ENCODE peak calls at places on chromosomes 5 and 9, in nine cellular contexts. F is hypothalamus; D is activated T-cell treated with anti-CD3 and anti-CD28 coated beads, Interleukin-2, amount 50 U/mL, for 48 hours; A is tibial nerve; Q is foreskin melanocyte; E is HTR-8/SVneo; H is upper lobe of left lung; B is colonic mucosa; R is NCI-H510A. U is an unnamed sample.

GRCh38 chr5:93642526-93642925 is 59.5 kb downstream of the NR2F1 start:
- DNase-seq in F (no peak), D (no peak), A (no peak), Q (no peak), E (no peak), H (no peak), B (no peak), R (no peak), U (no peak)

GRCh38 chr9:128121466-128121810 is 6.1 kb downstream of the PTGES2 start:
- DNase-seq in F (no peak), D (no peak), A (no peak), Q (no peak), E (no peak), H (no peak), B (no peak), R (no peak), U (no peak)

GRCh38 chr9:94622087-94622486 is 17.2 kb downstream of the FBP1 start:
- DNase-seq in F (no peak), D (no peak), A (no peak), Q (no peak), E (no peak), H (no peak), B (no peak), R (no peak), U (no peak)

GRCh38 chr5:150022681-150023080 is 22.1 kb downstream of the HMGXB3 start:
- DNase-seq in F (no peak), D (no peak), A (no peak), Q (no peak), E (no peak), H (no peak), B (no peak), R (no peak), U (no peak)

GRCh38 chr5:68071731-68072130 is 143.8 kb upstream of the PIK3R1 start:
- DNase-seq in F (no peak), D (no peak), A (no peak), Q (no peak), E (no peak), H (no peak), B (no peak), R (no peak), U (no peak)

GRCh38 chr9:82598254-82599039 is 464.5 kb downstream of the RASEF start:
- DNase-seq in F (no peak), D (no peak), A (no peak), Q (no peak), E (no peak), H (no peak), B (no peak), R (no peak), U (no peak)

GRCh38 chr9:108636023-108636422 is 219.8 kb downstream of the ACTL7B start:
- DNase-seq in F (no peak), D (no peak), A (no peak), Q (peak), E (no peak), H (no peak), B (no peak), R (no peak), U (no peak)

GRCh38 chr9:121671612-121672155 is 20.2 kb downstream of the DAB2IP start:
- DNase-seq in F (no peak), D (no peak), A (no peak), Q (no peak), E (no peak), H (no peak), B (no peak), R (no peak), U (no peak)

GRCh38 chr5:175471628-175472027 is 6.7 kb upstream of the SFXN1 start:
- DNase-seq in F (no peak), D (peak), A (no peak), Q (no peak), E (no peak), H (no peak), B (no peak), R (no peak), U (no peak)

GRCh38 chr9:137721899-137722298 is 103.1 kb downstream of the EHMT1 start:
- DNase-seq in F (no peak), D (no peak), A (no peak), Q (no peak), E (no peak), H (no peak), B (no peak), R (no peak), U (no peak)

GRCh38 chr5:144002866-144003265 is 167.6 kb downstream of the YIPF5 start:
- DNase-seq in F (no peak), D (no peak), A (no peak), Q (no peak), E (no peak), H (no peak), B (no peak), R (no peak), U (no peak)

GRCh38 chr5:143495823-143496275 is 92.4 kb upstream of the NR3C1 start:
- DNase-seq in F (no peak), D (no peak), A (no peak), Q (no peak), E (no peak), H (no peak), B (no peak), R (no peak), U (no peak)

GRCh38 chr5:141992349-141992963 is 20.4 kb downstream of the GNPDA1 start:
- DNase-seq in F (no peak), D (peak), A (peak), Q (no peak), E (peak), H (peak), B (peak), R (no peak), U (no peak)

GRCh38 chr5:62138607-62139006 is 167.4 kb upstream of the KIF2A start:
- DNase-seq in F (no peak), D (no peak), A (no peak), Q (no peak), E (no peak), H (no peak), B (no peak), R (no peak), U (no peak)

GRCh38 chr5:148911386-148911785 is 85.0 kb downstream of the ADRB2 start:
- DNase-seq in F (no peak), D (no peak), A (no peak), Q (no peak), E (no peak), H (no peak), B (no peak), R (no peak), U (no peak)

GRCh38 chr9:136028760-136029470 is 66.2 kb downstream of the NACC2 start:
- DNase-seq in F (no peak), D (no peak), A (no peak), Q (no peak), E (no peak), H (peak), B (no peak), R (no peak), U (no peak)

GRCh38 chr9:71694332-71694731 is 74.0 kb downstream of the CEMIP2 start:
- DNase-seq in F (no peak), D (no peak), A (no peak), Q (no peak), E (no peak), H (no peak), B (no peak), R (no peak), U (no peak)

GRCh38 chr9:31304576-31304975 is 1079.9 kb upstream of the ACO1 start:
- DNase-seq in F (no peak), D (no peak), A (no peak), Q (no peak), E (peak), H (no peak), B (no peak), R (no peak), U (no peak)

GRCh38 chr5:136006164-136006563 is 22.6 kb upstream of the TGFBI start:
- DNase-seq in F (no peak), D (no peak), A (no peak), Q (no peak), E (no peak), H (no peak), B (peak), R (no peak), U (no peak)

GRCh38 chr5:72452515-72453259 is 54.5 kb downstream of the ZNF366 start:
- DNase-seq in F (no peak), D (no peak), A (peak), Q (peak), E (peak), H (peak), B (peak), R (no peak), U (no peak)

GRCh38 chr9:93857528-93857927 is 97.6 kb downstream of the BARX1 start:
- DNase-seq in F (no peak), D (no peak), A (no peak), Q (no peak), E (no peak), H (no peak), B (no peak), R (no peak), U (no peak)

GRCh38 chr5:88203977-88204735 is 64.5 kb downstream of the TMEM161B start:
- DNase-seq in F (no peak), D (peak), A (no peak), Q (no peak), E (no peak), H (no peak), B (no peak), R (no peak), U (no peak)

GRCh38 chr9:3246231-3246630 is 279.6 kb downstream of the RFX3 start:
- DNase-seq in F (no peak), D (no peak), A (no peak), Q (no peak), E (no peak), H (no peak), B (no peak), R (no peak), U (no peak)

GRCh38 chr5:178100774-178101173 is 12.6 kb upstream of the N4BP3 start:
- DNase-seq in F (no peak), D (no peak), A (no peak), Q (no peak), E (no peak), H (no peak), B (no peak), R (no peak), U (no peak)

GRCh38 chr9:15271403-15271802 is 35.6 kb downstream of the TTC39B start:
- DNase-seq in F (no peak), D (peak), A (no peak), Q (no peak), E (no peak), H (no peak), B (no peak), R (no peak), U (no peak)

GRCh38 chr5:75716715-75717081 is 539 bp downstream of the POC5 start:
- DNase-seq in F (no peak), D (no peak), A (no peak), Q (no peak), E (peak), H (no peak), B (peak), R (no peak), U (no peak)

GRCh38 chr5:1687301-1687970 is 112.2 kb downstream of the MRPL36 start:
- DNase-seq in F (no peak), D (no peak), A (no peak), Q (no peak), E (no peak), H (no peak), B (no peak), R (no peak), U (no peak)

GRCh38 chr5:138711816-138712215 is 41.4 kb upstream of the CTNNA1 start:
- DNase-seq in F (no peak), D (no peak), A (no peak), Q (no peak), E (no peak), H (no peak), B (no peak), R (no peak), U (no peak)

GRCh38 chr9:91071185-91071990 is 269.8 kb downstream of the SYK start:
- DNase-seq in F (no peak), D (peak), A (no peak), Q (no peak), E (peak), H (no peak), B (no peak), R (peak), U (no peak)

GRCh38 chr9:94017939-94018531 is 62.9 kb upstream of the BARX1 start:
- DNase-seq in F (no peak), D (no peak), A (no peak), Q (no peak), E (no peak), H (no peak), B (no peak), R (no peak), U (no peak)

GRCh38 chr9:135083831-135084230 is 3.6 kb upstream of the OLFM1 start:
- DNase-seq in F (no peak), D (no peak), A (no peak), Q (no peak), E (no peak), H (peak), B (peak), R (no peak), U (no peak)

GRCh38 chr9:14383296-14383695 is 69.4 kb upstream of the NFIB start:
- DNase-seq in F (no peak), D (no peak), A (no peak), Q (no peak), E (no peak), H (no peak), B (no peak), R (no peak), U (no peak)

GRCh38 chr9:100281676-100282387 is 70.9 kb downstream of the TEX10 start:
- DNase-seq in F (no peak), D (no peak), A (no peak), Q (no peak), E (no peak), H (no peak), B (no peak), R (no peak), U (no peak)

GRCh38 chr5:56819027-56819881 is 3.9 kb downstream of the MAP3K1 start:
- DNase-seq in F (no peak), D (no peak), A (no peak), Q (peak), E (no peak), H (no peak), B (no peak), R (no peak), U (no peak)